ENCODE peak calls at places on chromosomes 7 and 10, in ten cellular contexts. T is hypothalamus; U is fibroblast of mammary gland; R is activated CD8-positive, alpha-beta T cell treated with anti-CD3 and anti-CD28 coated beads, Interleukin-2, amount 10 ng/mL, durations not matched to agents 7 days and 5 days; M is bronchial epithelial cell; J is A172; K is GM10248; Y is NCI-H1436; D is stimulated activated CD4-positive, alpha-beta T cell treated with anti-CD3 and anti-CD28 coated beads, Interleukin-1b, Interleukin-23, amount 100 ng/mL, for 48 hours; Q is mucosa of gallbladder. Z is an unnamed sample.

GRCh38 chr7:140609646-140610045 is 31.0 kb downstream of the DENND2A start:
- DNase-seq in R (no peak), D (no peak), M (peak; percentile 56), J (no peak), K (no peak), Q (no peak), U (peak; percentile 88), Y (no peak), T (no peak), Z (no peak)

GRCh38 chr7:79692015-79692414 is 238.5 kb upstream of the MAGI2 start:
- DNase-seq in D (no peak), R (no peak), M (peak; percentile 99), Y (no peak), J (peak; percentile 64), Q (no peak), T (no peak), K (no peak), U (peak; percentile 87), Z (no peak)

GRCh38 chr7:11749629-11750028 is 82.4 kb downstream of the THSD7A start:
- DNase-seq in J (no peak), R (no peak), K (no peak), T (no peak), Q (no peak), M (peak; percentile 76), Y (no peak), D (no peak), U (no peak), Z (no peak)

GRCh38 chr10:5583525-5584175 is 58.9 kb downstream of the CALML3 start:
- DNase-seq in U (no peak), R (no peak), M (peak; percentile 83), J (no peak), Q (peak; percentile 31), D (no peak), T (peak; percentile 8), K (no peak), Y (peak; percentile 75), Z (peak; percentile 92)

GRCh38 chr7:24307294-24307693 is 23.3 kb downstream of the NPY start:
- DNase-seq in U (no peak), K (no peak), T (no peak), J (no peak), D (no peak), Y (no peak), Q (no peak), R (no peak), M (no peak), Z (no peak)

GRCh38 chr10:33099748-33100147 is 141.7 kb upstream of the ITGB1 start:
- DNase-seq in R (no peak), M (no peak), J (no peak), U (peak; percentile 33), Y (no peak), Q (no peak), T (no peak), D (no peak), K (no peak), Z (no peak)

GRCh38 chr10:43093423-43094090 is 16.7 kb downstream of the RET start:
- DNase-seq in K (no peak), U (no peak), J (no peak), D (no peak), T (no peak), R (no peak), M (no peak), Y (no peak), Q (no peak), Z (no peak)

GRCh38 chr10:33803248-33803647 is 468.8 kb upstream of the NRP1 start:
- DNase-seq in T (no peak), D (no peak), Y (no peak), U (peak; percentile 44), J (peak; percentile 58), R (no peak), M (peak; percentile 69), Q (no peak), K (no peak), Z (no peak)

GRCh38 chr7:101950450-101951119 is 133.2 kb downstream of the CUX1 start:
- DNase-seq in U (peak; percentile 84), R (no peak), Y (no peak), K (no peak), D (no peak), J (peak; percentile 33), Q (no peak), T (no peak), M (no peak), Z (no peak)

GRCh38 chr7:65216469-65216868 is 157.2 kb upstream of the ZNF92 start:
- DNase-seq in Q (peak; percentile 68), T (no peak), D (peak; percentile 55), R (peak; percentile 74), M (peak; percentile 44), U (peak; percentile 23), Y (peak; percentile 71), K (peak; percentile 32), J (peak; percentile 60), Z (peak; percentile 71)